ENCODE peak calls at places on chromosomes 16 and 17, in six cellular contexts. K, Y, N, S, C and F are unnamed samples.

GRCh38 chr17:38608648-38609047 is 2.9 kb upstream of the SRCIN1 start:
- DNase-seq in K (no peak), C (no peak), N (no peak), Y (no peak), S (peak; percentile 68), F (no peak)

GRCh38 chr17:41322264-41322902 is 6.9 kb upstream of the KRTAP17-1 start:
- DNase-seq in Y (no peak), K (peak; percentile 50), C (peak; percentile 35), S (no peak), N (peak; percentile 38), F (peak; percentile 57)

GRCh38 chr17:81956607-81957589 is 4.1 kb downstream of the NOTUM start:
- DNase-seq in S (no peak), Y (no peak), N (no peak), C (no peak), K (peak; percentile 67), F (no peak)

GRCh38 chr17:39979021-39979660 is 1.5 kb upstream of the PSMD3 start:
- DNase-seq in Y (no peak), S (no peak), C (no peak), N (no peak), K (no peak), F (no peak)

GRCh38 chr17:742147-742793 is 9.8 kb downstream of the GEMIN4 start:
- DNase-seq in S (no peak), N (no peak), Y (no peak), C (no peak), K (no peak), F (no peak)

GRCh38 chr17:69423450-69423849 is 9.0 kb downstream of the MAP2K6 start:
- DNase-seq in K (no peak), Y (no peak), C (no peak), S (no peak), N (no peak), F (no peak)

GRCh38 chr16:48892884-48893283 is 282.9 kb upstream of the N4BP1 start:
- DNase-seq in S (no peak), N (no peak), Y (no peak), K (no peak), C (peak; percentile 19), F (no peak)

GRCh38 chr17:2190014-2190413 is 113.6 kb downstream of the SMG6 start:
- DNase-seq in C (no peak), S (no peak), K (no peak), N (no peak), Y (no peak), F (no peak)

GRCh38 chr17:74569392-74570003 is 2.2 kb upstream of the CD300H start:
- DNase-seq in Y (no peak), K (no peak), C (peak; percentile 97), N (no peak), S (no peak), F (peak; percentile 91)

GRCh38 chr17:50871898-50872297 is 5.7 kb upstream of the TOB1 start:
- DNase-seq in S (no peak), C (no peak), N (no peak), Y (no peak), K (peak; percentile 36), F (no peak)

GRCh38 chr17:50872710-50873424 is 6.7 kb upstream of the TOB1 start:
- DNase-seq in Y (no peak), S (no peak), N (no peak), C (no peak), K (no peak), F (no peak)

GRCh38 chr17:50868594-50868993 is 2.4 kb upstream of the TOB1 start:
- DNase-seq in K (no peak), N (no peak), S (no peak), C (no peak), Y (no peak), F (no peak)

GRCh38 chr17:50867856-50868438 is 1.8 kb upstream of the TOB1 start:
- DNase-seq in K (no peak), Y (no peak), C (no peak), N (no peak), S (no peak), F (no peak)

DNA sequence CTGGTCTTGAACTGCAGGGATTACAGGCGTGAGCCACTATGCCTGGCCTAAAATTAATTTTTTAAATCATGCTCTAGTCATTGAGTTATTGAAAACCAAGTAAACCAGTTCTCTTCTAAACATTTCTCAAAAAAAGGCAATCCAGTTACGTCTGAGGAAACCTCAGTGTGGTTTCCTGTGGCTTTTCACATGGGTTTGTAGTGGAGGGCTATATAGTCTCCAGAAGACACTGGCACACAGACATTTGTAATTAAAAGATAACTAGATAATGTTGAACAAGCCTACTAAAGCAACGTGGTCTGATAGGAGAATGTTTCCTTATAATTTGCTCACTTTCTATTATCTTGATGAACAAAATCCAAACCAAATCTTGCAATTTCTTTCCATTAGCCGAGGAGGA is 5.2 kb upstream of the TOB1 start:
- DNase-seq in C (no peak), Y (no peak), S (no peak), N (no peak), K (no peak), F (no peak)
- H3K27ac ChIP-seq in C (no peak overlapping the region), Y (no peak overlapping the region), S (no peak overlapping the region), N (no peak overlapping the region), K (no peak overlapping the region), F (peak overlapping the region; percentile 18)

GRCh38 chr16:58462997-58463891 is 36.7 kb upstream of the NDRG4 start:
- DNase-seq in Y (no peak), K (peak; percentile 85), S (peak; percentile 70), C (no peak), N (no peak), F (no peak)
- TF ChIP-seq SIN3A in Y (no peak), K (no peak), S (no peak), C (no peak), N (no peak), F (no peak)

GRCh38 chr16:81657224-81657623 is 121.9 kb upstream of the PLCG2 start:
- DNase-seq in S (no peak), N (no peak), K (no peak), Y (peak; percentile 24), C (no peak), F (no peak)
- TF ChIP-seq POLR2AphosphoS5 in S (no peak), N (no peak), K (no peak), Y (no peak), C (no peak), F (no peak)

GRCh38 chr17:63137163-63137562 is 171.1 kb downstream of the TANC2 start:
- DNase-seq in C (no peak), S (no peak), N (no peak), Y (no peak), K (no peak), F (no peak)
- H3K27ac ChIP-seq in C (no peak overlapping the region), S (no peak overlapping the region), N (no peak overlapping the region), Y (no peak overlapping the region), K (no peak overlapping the region), F (no peak overlapping the region)

DNA sequence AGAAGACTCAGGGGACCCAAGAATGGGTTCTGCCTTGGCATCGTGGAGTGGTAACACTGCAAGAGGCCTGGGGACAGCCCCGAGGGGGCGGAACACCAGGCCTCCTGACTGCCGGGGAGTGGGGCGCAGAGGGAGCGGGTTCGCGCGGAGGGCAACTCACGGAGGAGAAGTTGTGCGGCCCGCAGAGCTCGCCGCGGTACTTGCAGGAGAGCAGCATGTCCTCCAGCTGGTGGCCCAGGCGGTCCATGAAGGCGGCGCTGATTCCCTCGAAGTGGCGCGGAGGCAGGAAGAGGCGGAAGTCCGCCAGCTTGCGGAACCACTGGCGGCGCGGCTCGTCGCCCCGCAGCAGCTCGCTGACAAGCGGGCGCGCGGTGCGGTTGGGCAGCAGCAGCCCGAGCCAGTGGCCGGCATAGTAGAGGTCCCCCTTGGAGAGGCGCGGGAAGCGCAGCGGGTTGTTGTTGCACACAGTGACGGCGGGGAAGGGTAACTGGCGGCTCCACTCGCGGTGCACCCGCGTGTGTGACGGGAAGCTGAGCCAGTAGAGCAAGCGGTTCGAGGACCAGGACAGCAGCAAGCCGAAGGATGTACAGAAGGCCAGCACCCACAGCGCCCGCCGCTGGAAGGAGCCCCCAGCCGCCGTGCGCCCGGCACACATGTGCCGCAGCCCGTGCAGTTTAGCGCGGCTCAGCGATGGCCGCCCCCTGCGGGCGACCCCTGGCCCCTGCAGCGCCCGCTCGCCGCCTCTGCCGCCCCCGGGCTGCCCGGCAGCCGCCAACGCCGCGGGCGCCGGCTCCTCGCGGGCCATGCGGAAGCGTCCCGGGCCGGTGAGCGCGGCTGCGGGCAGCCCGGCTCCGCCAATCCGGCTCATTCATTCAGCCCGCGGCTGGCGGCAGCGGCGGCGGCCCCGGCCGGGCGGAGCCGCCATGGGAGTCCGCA is 1.6 kb downstream of the ASIC2 start:
- DNase-seq in S (peak; percentile 73), C (no peak), Y (no peak), K (peak; percentile 69), N (no peak), F (no peak)
- TF ChIP-seq SIN3A in S (no peak), C (no peak), Y (no peak), K (no peak), N (no peak), F (peak; percentile 30)